ENCODE peak calls at places on chromosomes 11 and 22, in seven cellular contexts. N, W, L, C, X, Z and U are unnamed samples.

GRCh38 chr22:50581031-50581949 is 1.4 kb downstream of the CHKB start:
- DNase-seq in N (no peak), C (no peak), X (no peak), Z (no peak), L (no peak), W (no peak), U (no peak)

GRCh38 chr11:26623076-26623666 is 51.1 kb upstream of the MUC15 start:
- DNase-seq in X (no peak), W (no peak), C (peak), N (no peak), L (no peak), Z (no peak), U (no peak)

GRCh38 chr22:40040927-40041326 is 46.2 kb downstream of the FAM83F start:
- DNase-seq in W (no peak), X (peak), C (no peak), N (no peak), L (no peak), Z (no peak), U (no peak)

GRCh38 chr22:20031732-20032406 is 11.0 kb downstream of the TANGO2 start:
- DNase-seq in N (no peak), Z (peak), W (peak), X (no peak), L (peak), C (no peak), U (no peak)

GRCh38 chr11:114233755-114234154 is 62.4 kb upstream of the NNMT start:
- DNase-seq in C (peak), N (peak), X (no peak), W (no peak), L (no peak), Z (no peak), U (no peak)

GRCh38 chr11:134818531-134818930 is 406.5 kb upstream of the B3GAT1 start:
- DNase-seq in L (no peak), C (no peak), W (peak), Z (no peak), X (no peak), N (no peak), U (no peak)

GRCh38 chr11:64728757-64729365 is 5.9 kb upstream of the NRXN2 start:
- DNase-seq in L (no peak), X (no peak), W (peak), Z (no peak), N (no peak), C (no peak), U (no peak)

GRCh38 chr11:46890665-46891064 is 27.7 kb downstream of the LRP4 start:
- DNase-seq in Z (no peak), N (no peak), W (no peak), L (no peak), X (no peak), C (peak), U (no peak)

GRCh38 chr11:1508986-1509385 is 22.4 kb upstream of the MOB2 start:
- DNase-seq in L (no peak), Z (no peak), N (no peak), W (no peak), C (no peak), X (no peak), U (no peak)

GRCh38 chr11:3150726-3151125 is 14.4 kb downstream of the OSBPL5 start:
- DNase-seq in X (no peak), W (no peak), L (no peak), C (no peak), N (no peak), Z (no peak), U (no peak)

GRCh38 chr22:42994276-42994916 is 20.6 kb downstream of the PACSIN2 start:
- DNase-seq in C (no peak), Z (no peak), N (no peak), W (no peak), X (no peak), L (no peak), U (no peak)

GRCh38 chr11:14075118-14075601 is 112.6 kb downstream of the SPON1 start:
- DNase-seq in N (peak), Z (peak), C (no peak), W (no peak), L (no peak), X (no peak), U (no peak)

GRCh38 chr11:17561466-17562001 is 14.5 kb downstream of the OTOG start:
- DNase-seq in L (no peak), C (no peak), Z (no peak), N (no peak), X (no peak), W (peak), U (peak)

GRCh38 chr22:28241637-28242290 is 322.7 kb upstream of the PITPNB start:
- DNase-seq in Z (no peak), C (no peak), W (no peak), L (no peak), N (no peak), X (no peak), U (no peak)

GRCh38 chr22:39666495-39666894 is 95.9 kb downstream of the CACNA1I start:
- DNase-seq in X (no peak), L (no peak), W (no peak), Z (no peak), N (no peak), C (no peak), U (no peak)

GRCh38 chr11:68064876-68065275 is 26.1 kb downstream of the TCIRG1 start:
- DNase-seq in N (no peak), C (no peak), Z (no peak), W (no peak), X (no peak), L (no peak), U (no peak)

GRCh38 chr11:82701847-82702520 is 31.7 kb downstream of the FAM181B start:
- DNase-seq in W (peak), Z (peak), C (peak), L (no peak), N (peak), X (no peak), U (no peak)
- TF ChIP-seq CTCF in W (peak), Z (peak), C (peak), L (no peak), N (peak), X (peak), U (peak)

DNA sequence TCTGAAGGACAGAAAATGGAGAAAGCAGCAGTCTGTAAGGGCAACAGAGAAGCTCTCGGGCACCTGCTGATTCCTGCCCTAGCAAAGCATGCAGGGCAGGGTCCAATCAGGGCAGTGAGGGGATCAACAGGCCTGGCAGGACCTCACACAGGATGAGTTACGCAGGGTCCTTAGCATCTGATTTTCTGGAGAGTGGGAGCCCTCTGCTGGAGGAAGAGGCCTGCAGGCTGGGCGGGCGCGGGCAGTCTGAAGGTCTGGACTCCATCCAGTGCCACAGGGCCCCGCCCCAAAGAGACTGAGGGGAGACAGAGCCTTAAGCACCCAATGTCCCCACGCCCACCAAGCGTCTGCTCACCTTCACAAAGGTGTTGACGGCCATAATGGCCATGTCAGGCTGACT is 28.9 kb downstream of the AP1B1 start:
- DNase-seq in X (peak), L (no peak), N (peak), Z (no peak), W (peak), C (peak), U (no peak)
- TF ChIP-seq CTCF in X (peak), L (no peak), N (peak), Z (no peak), W (peak), C (peak), U (peak)

GRCh38 chr11:10454506-10454901 is 560 bp upstream of the AMPD3 start:
- DNase-seq in L (no peak), N (no peak), C (no peak), Z (no peak), X (no peak), W (no peak), U (no peak)

GRCh38 chr11:10453261-10453660 is 1.8 kb upstream of the AMPD3 start:
- DNase-seq in X (no peak), L (no peak), W (no peak), Z (no peak), C (peak), N (no peak), U (no peak)

GRCh38 chr11:10452211-10452767 is 2.8 kb upstream of the AMPD3 start:
- DNase-seq in L (no peak), Z (no peak), N (no peak), W (no peak), X (no peak), C (peak), U (no peak)

GRCh38 chr11:10451399-10452116 is 3.5 kb upstream of the AMPD3 start:
- DNase-seq in N (no peak), W (no peak), C (no peak), Z (no peak), X (no peak), L (peak), U (no peak)

GRCh38 chr11:10450451-10451398 is 4.3 kb upstream of the AMPD3 start:
- DNase-seq in N (peak), L (peak), W (peak), C (no peak), Z (peak), X (no peak), U (no peak)
- TF ChIP-seq CTCF in N (peak), L (no peak), W (peak), C (no peak), Z (peak), X (peak), U (peak)

GRCh38 chr11:128903248-128904041 is 12.3 kb downstream of the KCNJ5 start:
- DNase-seq in Z (no peak), W (peak), X (no peak), N (peak), C (peak), L (no peak), U (no peak)

GRCh38 chr11:128906185-128907065 is 15.3 kb downstream of the KCNJ5 start:
- DNase-seq in N (no peak), X (no peak), C (no peak), W (no peak), L (no peak), Z (no peak), U (no peak)

GRCh38 chr11:128904872-128905344 is 13.8 kb downstream of the KCNJ5 start:
- DNase-seq in C (no peak), W (peak), L (no peak), Z (no peak), N (peak), X (peak), U (no peak)

GRCh38 chr11:128904303-128904871 is 13.2 kb downstream of the KCNJ5 start:
- DNase-seq in C (no peak), N (peak), L (no peak), Z (no peak), X (no peak), W (no peak), U (no peak)

DNA sequence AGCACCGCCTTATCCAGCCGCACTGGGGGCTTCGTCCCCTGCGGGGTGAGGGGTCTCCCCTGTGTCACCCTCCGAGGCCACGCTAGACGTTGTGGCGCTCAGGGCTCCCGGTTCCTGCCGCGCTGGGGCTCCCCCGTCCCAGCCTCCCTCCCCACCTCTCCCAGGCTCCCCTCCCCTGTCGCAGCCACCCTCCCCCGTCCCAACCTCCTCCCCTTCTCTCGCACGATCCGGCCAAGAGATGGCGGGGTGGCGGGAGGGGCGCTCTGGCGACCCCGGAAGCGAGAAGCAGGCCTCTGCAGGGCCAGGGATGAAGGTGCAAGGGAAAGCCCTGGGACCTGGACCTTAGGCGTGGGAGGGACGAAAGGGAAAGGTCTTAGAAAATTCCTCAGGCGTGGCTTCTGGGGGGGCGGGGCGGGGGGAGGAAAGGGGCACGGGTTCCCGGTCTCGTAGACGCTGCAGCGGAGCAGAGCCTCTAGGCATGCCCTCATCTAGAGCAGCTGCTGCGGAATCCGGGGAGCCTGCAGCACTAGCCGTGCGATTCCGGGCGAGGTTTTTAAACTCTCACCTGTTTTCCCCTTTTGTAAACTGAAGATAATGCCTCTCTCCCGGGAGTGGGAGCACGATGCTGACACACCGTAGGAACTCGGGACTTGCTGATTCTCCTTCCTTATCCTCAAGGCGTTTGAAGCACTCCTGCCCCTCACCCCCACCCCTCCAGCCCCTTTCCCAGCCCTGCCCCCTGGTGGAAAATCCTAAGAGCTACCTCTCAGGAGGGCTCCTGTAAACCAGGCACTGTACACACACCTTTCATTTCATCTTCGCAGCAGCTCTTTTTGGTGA is 14.4 kb downstream of the KCNJ5 start:
- DNase-seq in N (peak), X (no peak), C (peak), W (peak), Z (peak), L (peak), U (no peak)
- TF ChIP-seq CTCF in N (peak), X (peak), C (peak), W (peak), Z (peak), L (no peak), U (peak)

GRCh38 chr11:35407041-35407440 is 12.3 kb downstream of the SLC1A2 start:
- DNase-seq in C (no peak), W (no peak), L (no peak), N (no peak), Z (no peak), X (no peak), U (no peak)

GRCh38 chr11:35402751-35403454 is 16.5 kb downstream of the SLC1A2 start:
- DNase-seq in C (no peak), W (no peak), L (no peak), X (no peak), Z (no peak), N (no peak), U (no peak)

GRCh38 chr11:35403765-35404396 is 15.5 kb downstream of the SLC1A2 start:
- DNase-seq in N (no peak), Z (no peak), X (no peak), W (no peak), L (no peak), C (no peak), U (no peak)

GRCh38 chr11:35398881-35399280 is 20.5 kb downstream of the SLC1A2 start:
- DNase-seq in W (no peak), C (peak), L (no peak), X (no peak), N (no peak), Z (no peak), U (no peak)

DNA sequence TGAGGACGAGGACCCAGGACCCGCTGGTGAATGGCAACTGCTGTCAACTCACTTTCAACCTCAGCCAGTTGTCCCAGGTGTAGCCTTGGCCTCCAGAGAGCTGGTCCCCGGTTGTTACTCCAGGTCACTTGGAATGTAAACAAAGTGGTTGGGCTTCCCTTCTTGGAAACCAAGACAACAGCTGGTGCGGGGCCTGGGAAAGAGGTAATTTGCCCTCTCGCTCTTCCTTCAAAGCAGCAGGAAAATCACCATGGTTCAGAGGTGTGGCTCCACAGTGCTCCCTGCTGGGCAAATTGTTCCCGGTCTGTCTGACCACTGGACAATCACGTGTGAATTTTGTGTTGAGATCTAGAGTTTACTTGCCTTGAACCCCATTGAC is 15.0 kb downstream of the SLC1A2 start:
- DNase-seq in W (peak), L (no peak), C (peak), Z (peak), N (peak), X (peak), U (no peak)
- TF ChIP-seq CTCF in W (peak), L (no peak), C (peak), Z (peak), N (peak), X (peak), U (peak)

GRCh38 chr11:75598264-75598663 is 36.2 kb downstream of the SERPINH1 start:
- DNase-seq in X (no peak), W (no peak), L (no peak), Z (no peak), N (no peak), C (peak), U (no peak)

GRCh38 chr11:75596914-75597313 is 34.9 kb downstream of the SERPINH1 start:
- DNase-seq in L (no peak), N (no peak), Z (no peak), X (no peak), W (no peak), C (no peak), U (no peak)

GRCh38 chr11:75598900-75599299 is 36.8 kb downstream of the SERPINH1 start:
- DNase-seq in Z (no peak), N (no peak), X (no peak), W (no peak), C (no peak), L (no peak), U (no peak)

GRCh38 chr11:75595511-75595910 is 33.5 kb downstream of the SERPINH1 start:
- DNase-seq in C (no peak), N (no peak), L (no peak), Z (no peak), X (no peak), W (no peak), U (no peak)

GRCh38 chr11:75597636-75598035 is 35.6 kb downstream of the SERPINH1 start:
- DNase-seq in N (peak), C (no peak), L (no peak), Z (peak), W (peak), X (no peak), U (no peak)
- TF ChIP-seq CTCF in N (peak), C (peak), L (no peak), Z (peak), W (peak), X (peak), U (peak)

DNA sequence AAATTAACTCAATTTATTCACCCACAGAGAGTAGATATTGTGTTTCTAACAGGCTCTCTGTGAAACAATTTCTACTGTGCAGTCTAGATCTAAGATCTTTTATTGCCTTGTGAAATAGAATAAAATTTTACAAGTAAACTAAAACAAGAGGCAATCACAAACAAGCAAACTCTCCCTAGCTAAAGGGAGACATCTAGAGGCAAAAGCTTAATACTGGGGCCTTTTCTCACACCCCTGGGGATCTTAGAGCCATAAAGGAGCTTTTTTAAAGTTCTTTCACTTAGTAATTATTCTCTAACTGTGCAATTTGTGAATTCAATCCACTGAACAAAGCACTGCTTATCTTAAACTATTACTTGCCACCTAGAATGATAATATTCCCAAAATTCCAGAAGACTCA is 19.7 kb downstream of the ALG9 start:
- DNase-seq in Z (no peak), X (no peak), C (peak), N (peak), W (no peak), L (no peak), U (no peak)
- TF ChIP-seq CTCF in Z (no peak), X (peak), C (peak), N (peak), W (peak), L (no peak), U (peak)

GRCh38 chr11:8756201-8756600 is 73.6 kb downstream of the RPL27A start:
- DNase-seq in C (peak), W (no peak), X (no peak), L (no peak), N (no peak), Z (no peak), U (no peak)

GRCh38 chr11:8757533-8757932 is 74.9 kb downstream of the RPL27A start:
- DNase-seq in N (no peak), W (no peak), L (no peak), C (no peak), X (no peak), Z (no peak), U (no peak)

GRCh38 chr11:8757047-8757446 is 74.5 kb downstream of the RPL27A start:
- DNase-seq in Z (no peak), C (peak), L (no peak), N (no peak), W (no peak), X (no peak), U (no peak)

GRCh38 chr11:8758619-8759169 is 76.1 kb downstream of the RPL27A start:
- DNase-seq in X (no peak), W (no peak), Z (no peak), N (no peak), C (no peak), L (no peak), U (no peak)

DNA sequence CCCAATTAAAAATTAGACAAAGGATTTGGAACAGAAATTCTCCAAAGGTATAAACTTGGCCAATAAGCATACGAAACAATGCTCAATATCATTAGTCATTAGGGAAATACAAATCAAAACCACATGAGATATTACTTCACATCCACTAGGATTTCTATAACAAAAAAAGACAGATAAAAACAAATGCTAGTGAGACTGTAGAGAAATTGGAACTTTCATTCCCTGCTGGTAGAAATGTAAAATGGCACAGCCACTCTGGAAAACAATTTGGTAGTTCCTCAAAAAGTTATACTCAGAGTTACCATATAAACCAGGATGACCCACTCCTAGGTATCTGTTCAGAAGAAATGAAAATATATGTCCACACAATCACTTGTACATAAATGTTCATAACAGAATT is 71.6 kb downstream of the RPL27A start:
- DNase-seq in C (no peak), L (no peak), N (no peak), X (no peak), W (no peak), Z (no peak), U (no peak)
- TF ChIP-seq CTCF in C (no peak), L (no peak), N (no peak), X (no peak), W (peak), Z (no peak), U (peak)

DNA sequence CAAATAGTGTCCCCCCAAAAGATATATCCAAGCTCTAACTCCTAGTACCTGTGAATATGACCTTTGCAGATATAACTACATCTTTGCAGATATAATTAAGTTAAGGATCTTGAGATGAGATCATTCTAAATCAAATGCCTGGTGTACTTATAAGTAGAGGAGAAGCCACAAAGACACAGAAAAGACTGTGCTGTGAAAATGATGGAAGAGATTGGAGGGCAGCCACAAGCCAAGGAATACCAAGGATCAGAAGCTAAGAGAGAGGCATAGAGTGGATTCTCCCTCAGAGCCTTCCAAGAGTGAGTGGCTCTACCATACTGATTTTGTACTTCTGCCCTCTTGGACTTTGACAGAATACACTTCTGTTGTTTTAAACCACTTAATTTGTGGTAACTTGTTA is 7.5 kb upstream of the CAVIN3 start:
- DNase-seq in W (no peak), X (no peak), Z (no peak), N (no peak), L (no peak), C (no peak), U (no peak)
- TF ChIP-seq CTCF in W (no peak), X (no peak), Z (no peak), N (no peak), L (no peak), C (no peak), U (no peak)

GRCh38 chr11:35056391-35057093 is 82.4 kb upstream of the CD44 start:
- DNase-seq in N (no peak), Z (no peak), W (no peak), C (peak), X (no peak), L (no peak), U (no peak)
- TF ChIP-seq CTCF in N (no peak), Z (no peak), W (no peak), C (no peak), X (no peak), L (no peak), U (peak)